ENCODE peak calls at places on chromosomes 12 and 14, in five cellular contexts. I, V, E, Z and T are unnamed samples.

GRCh38 chr14:104937161-104937560 is 12.5 kb downstream of the PLD4 start:
- DNase-seq in I (no peak), V (no peak), E (no peak), Z (peak), T (no peak)

GRCh38 chr14:38209572-38210159 is 2.0 kb downstream of the SSTR1 start:
- DNase-seq in I (no peak), V (no peak), E (no peak), Z (no peak), T (peak)

GRCh38 chr12:130044991-130045621 is 117.2 kb upstream of the FZD10 start:
- DNase-seq in I (no peak), V (no peak), E (no peak), Z (no peak), T (no peak)

GRCh38 chr12:131113562-131113961 is 159.9 kb downstream of the ADGRD1 start:
- DNase-seq in I (no peak), V (no peak), E (no peak), Z (no peak), T (peak)

GRCh38 chr12:43856932-43857331 is 21.1 kb downstream of the TMEM117 start:
- DNase-seq in I (no peak), V (no peak), E (no peak), Z (no peak), T (no peak)

GRCh38 chr12:9651265-9651729 is 18.2 kb upstream of the CLEC2D start:
- DNase-seq in I (peak), V (no peak), E (no peak), Z (peak), T (no peak)

GRCh38 chr12:28939427-28939826 is 209.7 kb upstream of the FAR2 start:
- DNase-seq in I (no peak), V (no peak), E (no peak), Z (no peak), T (no peak)

GRCh38 chr12:79546461-79547043 is 144.2 kb downstream of the PAWR start:
- DNase-seq in I (no peak), V (no peak), E (no peak), Z (peak), T (no peak)

GRCh38 chr12:4030938-4031702 is 157.9 kb upstream of the PARP11 start:
- DNase-seq in I (peak), V (peak), E (peak), Z (peak), T (peak)

GRCh38 chr12:65335021-65335714 is 56.7 kb downstream of the MSRB3 start:
- DNase-seq in I (no peak), V (no peak), E (peak), Z (peak), T (peak)

GRCh38 chr12:3419538-3419937 is 71.5 kb upstream of the PRMT8 start:
- DNase-seq in I (no peak), V (no peak), E (no peak), Z (no peak), T (no peak)